ENCODE peak calls at places on chromosomes 16 and 17, in ten cellular contexts. B, Z, N, D, L, J, R, I, U and F are unnamed samples.

GRCh38 chr17:75325827-75326586 is 36.8 kb upstream of the SLC25A19 start:
- DNase-seq in B (no peak), Z (no peak), N (no peak), D (no peak), L (peak; percentile 51), J (no peak), R (no peak), I (no peak), U (no peak), F (no peak)

GRCh38 chr16:50267151-50267631 is 840 bp downstream of the ADCY7 start:
- DNase-seq in B (no peak), Z (no peak), N (no peak), D (no peak), L (no peak), J (no peak), R (no peak), I (no peak), U (no peak), F (no peak)

GRCh38 chr17:75270218-75270965 is 639 bp downstream of the MIF4GD start:
- DNase-seq in B (peak; percentile 66), Z (peak; percentile 74), N (peak; percentile 67), D (peak; percentile 12), L (peak; percentile 83), J (peak; percentile 70), R (peak; percentile 78), I (no peak), U (no peak), F (peak; percentile 74)

GRCh38 chr16:87602821-87603683 is 744 bp downstream of the JPH3 start:
- DNase-seq in B (no peak), Z (no peak), N (no peak), D (no peak), L (no peak), J (no peak), R (peak; percentile 8), I (no peak), U (no peak), F (no peak)

GRCh38 chr16:82888616-82889015 is 261.8 kb downstream of the CDH13 start:
- DNase-seq in B (no peak), Z (no peak), N (peak; percentile 9), D (no peak), L (no peak), J (no peak), R (no peak), I (no peak), U (no peak), F (peak; percentile 85)

GRCh38 chr16:81140930-81141780 is 45.0 kb upstream of the GCSH start:
- DNase-seq in B (no peak), Z (no peak), N (peak; percentile 33), D (no peak), L (no peak), J (no peak), R (no peak), I (no peak), U (no peak), F (no peak)

GRCh38 chr17:4480929-4481898 is 17.5 kb upstream of the SPNS2 start:
- DNase-seq in B (no peak), Z (no peak), N (no peak), D (no peak), L (peak; percentile 44), J (peak; percentile 71), R (no peak), I (no peak), U (no peak), F (peak; percentile 27)

GRCh38 chr17:35052240-35052608 is 11.3 kb downstream of the RFFL start:
- DNase-seq in B (no peak), Z (no peak), N (no peak), D (no peak), L (no peak), J (no peak), R (no peak), I (no peak), U (no peak), F (peak; percentile 80)

GRCh38 chr17:4152471-4152870 is 9.5 kb downstream of the CYB5D2 start:
- DNase-seq in B (no peak), Z (no peak), N (peak; percentile 56), D (no peak), L (no peak), J (no peak), R (no peak), I (no peak), U (no peak), F (no peak)

GRCh38 chr17:12821376-12821940 is 32.2 kb downstream of the ARHGAP44 start:
- DNase-seq in B (no peak), Z (no peak), N (no peak), D (no peak), L (no peak), J (no peak), R (no peak), I (no peak), U (no peak), F (peak; percentile 12)

GRCh38 chr17:78498848-78499247 is 78.3 kb downstream of the DNAH17 start:
- DNase-seq in B (no peak), Z (no peak), N (no peak), D (no peak), L (no peak), J (no peak), R (no peak), I (no peak), U (no peak), F (no peak)

GRCh38 chr17:32341141-32341856 is 674 bp downstream of the C17orf75 start:
- DNase-seq in B (no peak), Z (peak; percentile 32), N (peak; percentile 40), D (no peak), L (peak; percentile 31), J (peak; percentile 65), R (peak; percentile 42), I (peak; percentile 11), U (no peak), F (no peak)

GRCh38 chr17:7190276-7190917 is 11.2 kb upstream of the ASGR1 start:
- DNase-seq in B (no peak), Z (no peak), N (no peak), D (no peak), L (no peak), J (no peak), R (no peak), I (no peak), U (no peak), F (no peak)

GRCh38 chr17:3963214-3964201 is 729 bp downstream of the ATP2A3 start:
- DNase-seq in B (no peak), Z (no peak), N (no peak), D (peak; percentile 38), L (peak; percentile 11), J (peak; percentile 73), R (peak; percentile 69), I (no peak), U (no peak), F (no peak)

GRCh38 chr17:40827746-40828453 is 5.5 kb upstream of the KRT10 start:
- DNase-seq in B (no peak), Z (no peak), N (no peak), D (no peak), L (no peak), J (peak; percentile 8), R (no peak), I (no peak), U (no peak), F (no peak)

GRCh38 chr16:84332975-84333684 is 35.2 kb upstream of the ATP2C2 start:
- DNase-seq in B (no peak), Z (no peak), N (no peak), D (no peak), L (no peak), J (no peak), R (no peak), I (no peak), U (no peak), F (peak; percentile 67)

GRCh38 chr17:40180694-40181093 is 3.4 kb downstream of the RAPGEFL1 start:
- DNase-seq in B (peak; percentile 39), Z (no peak), N (no peak), D (no peak), L (no peak), J (no peak), R (no peak), I (no peak), U (no peak), F (no peak)

GRCh38 chr16:51922476-51922875 is 624.5 kb downstream of the TOX3 start:
- DNase-seq in B (no peak), Z (no peak), N (no peak), D (no peak), L (no peak), J (no peak), R (no peak), I (no peak), U (no peak), F (no peak)

GRCh38 chr17:76920364-76921139 is 52.3 kb downstream of the MGAT5B start:
- DNase-seq in B (no peak), Z (no peak), N (no peak), D (no peak), L (no peak), J (no peak), R (peak; percentile 75), I (no peak), U (no peak), F (no peak)

GRCh38 chr16:20020083-20020482 is 53.6 kb downstream of the GPR139 start:
- DNase-seq in B (no peak), Z (no peak), N (no peak), D (no peak), L (no peak), J (no peak), R (no peak), I (no peak), U (no peak), F (no peak)

GRCh38 chr17:39753514-39754160 is 15.9 kb downstream of the GRB7 start:
- DNase-seq in B (peak; percentile 20), Z (peak; percentile 49), N (no peak), D (peak; percentile 49), L (peak; percentile 67), J (no peak), R (peak; percentile 64), I (no peak), U (no peak), F (no peak)

GRCh38 chr16:14111713-14112538 is 40.8 kb downstream of the MRTFB start:
- DNase-seq in B (peak; percentile 61), Z (peak; percentile 76), N (no peak), D (no peak), L (no peak), J (no peak), R (no peak), I (no peak), U (no peak), F (peak; percentile 25)

GRCh38 chr16:7182510-7183109 is 150.0 kb upstream of the RBFOX1 start:
- DNase-seq in B (no peak), Z (no peak), N (no peak), D (no peak), L (no peak), J (no peak), R (no peak), I (no peak), U (no peak), F (no peak)

GRCh38 chr17:61490540-61490975 is 38.3 kb downstream of the TBX4 start:
- DNase-seq in B (no peak), Z (no peak), N (peak; percentile 79), D (no peak), L (no peak), J (no peak), R (no peak), I (no peak), U (no peak), F (peak; percentile 8)